ENCODE peak calls at places on chromosomes 16 and 17, in nine cellular contexts. R is psoas muscle; S is astrocyte of the cerebellum; L is mammary epithelial cell; V is CD8-positive, alpha-beta T cell; M is heart right ventricle; Y is esophagus muscularis mucosa; C is right atrium auricular region; O is HL-60. F is an unnamed sample.

GRCh38 chr16:50360779-50361178 is 8.0 kb downstream of the BRD7 start:
- DNase-seq in R (no peak), S (no peak), L (peak), V (no peak), M (no peak), Y (no peak), C (no peak), O (no peak), F (no peak)

GRCh38 chr16:83561876-83562275 is 245.9 kb upstream of the HSBP1 start:
- DNase-seq in R (no peak), S (peak), L (peak), V (no peak), M (no peak), Y (no peak), C (no peak), O (no peak), F (no peak)

GRCh38 chr17:14095202-14095601 is 25.9 kb downstream of the COX10 start:
- DNase-seq in R (no peak), S (no peak), L (no peak), V (no peak), M (no peak), Y (no peak), C (no peak), O (no peak), F (no peak)

GRCh38 chr17:56436142-56436541 is 157.4 kb upstream of the NOG start:
- DNase-seq in R (no peak), S (no peak), L (no peak), V (no peak), M (no peak), Y (no peak), C (no peak), O (no peak), F (no peak)

GRCh38 chr17:51245535-51245934 is 14.3 kb downstream of the MBTD1 start:
- DNase-seq in R (no peak), S (no peak), L (no peak), V (no peak), M (no peak), Y (no peak), C (no peak), O (no peak), F (no peak)

GRCh38 chr16:27273670-27274522 is 5.3 kb upstream of the NSMCE1 start:
- DNase-seq in R (no peak), S (peak), L (no peak), V (no peak), M (no peak), Y (peak), C (no peak), O (no peak), F (no peak)

GRCh38 chr17:28318759-28319660 is at the start of gene TMEM97:
- DNase-seq in R (peak), S (peak), L (peak), V (peak), M (peak), Y (peak), C (peak), O (peak), F (peak)

GRCh38 chr16:64440421-64440831 is 681.4 kb downstream of the CDH11 start:
- DNase-seq in R (peak), S (peak), L (peak), V (no peak), M (no peak), Y (no peak), C (no peak), O (no peak), F (no peak)

GRCh38 chr16:84284168-84284722 is 10.4 kb upstream of the WFDC1 start:
- DNase-seq in R (peak), S (no peak), L (no peak), V (no peak), M (peak), Y (no peak), C (peak), O (no peak), F (no peak)

GRCh38 chr16:88060524-88061219 is 109.4 kb downstream of the BANP start:
- DNase-seq in R (no peak), S (no peak), L (no peak), V (no peak), M (no peak), Y (no peak), C (no peak), O (no peak), F (no peak)

GRCh38 chr16:20517149-20517548 is 59.0 kb downstream of the ACSM2B start:
- DNase-seq in R (no peak), S (no peak), L (no peak), V (no peak), M (no peak), Y (no peak), C (no peak), O (no peak), F (no peak)

GRCh38 chr17:4395111-4395478 is 28.6 kb upstream of the UBE2G1 start:
- DNase-seq in R (no peak), S (no peak), L (no peak), V (no peak), M (no peak), Y (no peak), C (no peak), O (no peak), F (no peak)
- H3K4me3 ChIP-seq in R (no peak), S (no peak), L (no peak), V (no peak), M (no peak), Y (no peak), C (no peak), O (no peak), F (no peak)

GRCh38 chr17:6701719-6702118 is 11.4 kb downstream of the SLC13A5 start:
- DNase-seq in R (no peak), S (no peak), L (no peak), V (peak), M (no peak), Y (no peak), C (no peak), O (no peak), F (no peak)
- TF ChIP-seq CTCF in R (no peak), S (peak), L (peak), V (peak), M (peak), Y (peak), C (no peak), O (no peak), F (peak)

GRCh38 chr17:45410144-45411091 is 22.3 kb downstream of the ARHGAP27 start:
- DNase-seq in R (no peak), S (no peak), L (no peak), V (peak), M (no peak), Y (no peak), C (no peak), O (peak), F (peak)

GRCh38 chr17:45408611-45409421 is 23.9 kb downstream of the ARHGAP27 start:
- DNase-seq in R (no peak), S (no peak), L (no peak), V (no peak), M (no peak), Y (no peak), C (no peak), O (no peak), F (no peak)

GRCh38 chr17:45406107-45406506 is 26.6 kb downstream of the ARHGAP27 start:
- DNase-seq in R (no peak), S (no peak), L (no peak), V (no peak), M (no peak), Y (no peak), C (no peak), O (peak), F (no peak)

GRCh38 chr17:45411348-45412105 is 21.1 kb downstream of the ARHGAP27 start:
- DNase-seq in R (no peak), S (no peak), L (no peak), V (no peak), M (no peak), Y (no peak), C (no peak), O (no peak), F (no peak)

DNA sequence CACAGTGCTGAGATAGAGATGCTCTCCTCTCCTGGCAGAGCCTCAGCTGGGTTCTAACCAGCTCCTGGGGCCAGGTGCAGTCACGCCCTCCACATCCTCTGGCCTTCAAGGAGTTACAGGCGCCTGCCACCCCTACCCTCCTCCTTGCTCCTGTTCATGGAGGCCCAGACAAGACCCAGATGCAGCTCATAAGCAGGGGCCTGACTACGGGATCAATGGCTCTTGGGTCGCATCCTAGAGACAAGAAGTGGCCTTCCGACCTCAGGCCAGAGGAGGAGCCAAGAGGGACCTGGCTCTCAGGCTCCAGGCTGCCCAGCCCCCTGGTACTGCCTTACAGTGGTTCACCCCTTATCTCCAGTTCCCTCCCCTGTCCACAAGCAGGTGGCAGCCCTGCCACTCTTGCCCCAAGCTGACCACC is 23.0 kb downstream of the ARHGAP27 start:
- DNase-seq in R (no peak), S (no peak), L (no peak), V (no peak), M (no peak), Y (no peak), C (no peak), O (no peak), F (no peak)
- H3K4me3 ChIP-seq in R (peak), S (no peak), L (no peak), V (peak), M (peak), Y (peak), C (peak), O (peak), F (peak)

DNA sequence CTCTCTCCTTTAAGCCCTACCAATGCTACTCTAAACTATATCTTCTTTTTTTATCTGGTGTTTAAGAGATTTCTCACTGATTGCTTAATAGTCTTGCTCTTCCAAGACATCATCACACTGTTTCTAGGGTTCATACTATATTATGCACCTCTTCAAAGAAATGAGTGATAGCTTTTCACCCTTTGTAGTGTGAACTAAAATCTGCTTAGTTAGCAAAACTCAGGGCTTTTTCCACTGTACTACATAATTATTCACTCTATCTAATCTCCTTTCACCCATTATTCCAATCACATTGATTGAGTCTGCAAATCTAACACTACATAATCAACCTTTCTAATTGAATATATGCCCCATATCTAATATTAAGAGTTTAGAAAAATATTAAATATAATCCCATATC is 456.0 kb upstream of the SOX9 start:
- DNase-seq in R (no peak), S (no peak), L (no peak), V (no peak), M (no peak), Y (no peak), C (no peak), O (no peak), F (no peak)
- TF ChIP-seq CTCF in R (no peak), S (no peak), L (no peak), V (no peak), M (no peak), Y (no peak), C (no peak), O (no peak), F (no peak)

DNA sequence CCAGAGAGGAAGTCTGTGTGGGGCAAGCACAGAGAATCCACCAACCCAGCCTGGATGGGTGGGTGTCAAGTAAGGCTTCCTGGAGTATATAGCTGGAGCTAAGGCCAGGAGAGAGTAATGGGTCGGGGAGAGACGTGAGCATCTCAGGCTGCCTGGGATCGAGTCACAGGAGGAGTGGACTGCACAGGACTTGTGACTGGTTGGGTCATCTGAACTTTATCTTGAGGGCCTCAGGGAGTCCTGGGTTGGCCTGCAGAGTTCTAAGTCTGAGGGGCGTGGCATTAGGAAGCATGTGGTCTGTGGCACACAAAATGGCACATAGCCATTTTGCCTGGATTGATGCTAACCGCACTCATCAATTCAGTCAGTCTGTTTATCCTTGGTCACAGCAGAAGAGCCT is 1.5 kb downstream of the PLA2G15 start:
- DNase-seq in R (peak), S (no peak), L (no peak), V (no peak), M (no peak), Y (no peak), C (no peak), O (no peak), F (no peak)
- H3K4me3 ChIP-seq in R (peak), S (no peak), L (no peak), V (no peak), M (peak), Y (peak), C (peak), O (no peak), F (no peak)

DNA sequence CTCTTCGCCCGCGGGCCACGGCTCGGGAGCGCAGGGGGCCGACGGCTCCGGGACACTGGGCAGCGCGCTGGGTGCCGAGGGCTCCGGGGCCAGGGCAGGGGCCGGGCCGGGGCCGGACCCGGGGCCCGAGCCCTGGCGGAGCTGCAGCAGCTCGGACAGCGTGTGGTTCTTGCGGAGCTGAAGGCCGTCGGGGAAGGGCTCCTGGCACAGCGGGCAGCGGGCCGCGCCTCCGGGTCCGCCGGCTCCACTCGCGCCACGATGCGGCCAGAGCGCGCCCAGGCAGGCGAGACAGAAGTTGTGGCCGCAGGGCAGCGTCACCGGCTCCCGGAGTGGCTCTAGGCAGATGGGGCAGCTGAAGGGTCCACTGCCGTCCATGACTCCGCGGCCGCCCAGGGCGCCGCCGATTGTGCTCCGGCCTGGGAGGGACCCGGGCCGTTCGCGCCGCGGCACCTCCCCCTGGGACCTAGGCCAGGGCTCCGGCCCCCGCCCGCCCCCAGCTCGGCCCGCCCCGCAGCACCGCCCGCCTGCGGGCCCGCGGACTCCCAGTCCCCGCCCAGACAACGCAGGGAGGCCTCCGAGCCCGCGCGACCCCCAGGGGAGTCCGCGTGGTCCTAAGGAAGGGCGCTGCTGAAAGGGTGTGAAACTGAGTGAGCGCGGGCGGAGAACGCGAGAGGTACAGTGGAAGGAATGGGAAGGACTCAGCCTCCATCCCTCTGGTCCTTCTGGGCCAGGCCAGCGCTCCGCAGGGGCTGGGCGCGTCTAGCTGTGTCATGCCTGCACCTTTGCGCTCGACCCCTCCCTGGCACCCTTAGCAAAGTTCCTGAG is at the start of gene TRIM47:
- DNase-seq in R (peak), S (no peak), L (peak), V (no peak), M (peak), Y (no peak), C (peak), O (no peak), F (peak)
- TF ChIP-seq CTCF in R (no peak), S (peak), L (no peak), V (no peak), M (no peak), Y (peak), C (no peak), O (no peak), F (no peak)

GRCh38 chr17:17837380-17837821 is 615 bp upstream of the SREBF1 start:
- DNase-seq in R (peak), S (no peak), L (peak), V (no peak), M (no peak), Y (no peak), C (peak), O (no peak), F (no peak)

GRCh38 chr17:17839792-17840707 is 3.3 kb upstream of the SREBF1 start:
- DNase-seq in R (peak), S (peak), L (peak), V (peak), M (peak), Y (no peak), C (peak), O (peak), F (peak)

GRCh38 chr17:17836250-17836817 is 452 bp downstream of the SREBF1 start:
- DNase-seq in R (peak), S (peak), L (peak), V (peak), M (peak), Y (peak), C (peak), O (peak), F (peak)

GRCh38 chr17:17836818-17837379 is at the start of gene SREBF1:
- DNase-seq in R (peak), S (no peak), L (no peak), V (peak), M (peak), Y (no peak), C (no peak), O (no peak), F (peak)

GRCh38 chr17:17837966-17838962 is 1.5 kb upstream of the SREBF1 start:
- DNase-seq in R (peak), S (no peak), L (peak), V (no peak), M (peak), Y (no peak), C (peak), O (peak), F (no peak)
- H3K4me3 ChIP-seq in R (no peak), S (no peak), L (no peak), V (no peak), M (peak), Y (no peak), C (no peak), O (no peak), F (no peak)